ENCODE peak calls at places on chromosome 5, in seven cellular contexts. E, K, B, N, I, A and R are unnamed samples.

GRCh38 chr5:139382781-139383180 is 316 bp downstream of the SLC23A1 start:
- ATAC-seq in K (no peak), A (no peak), B (no peak), N (no peak), E (peak), I (no peak), R (no peak)

GRCh38 chr5:146047396-146047795 is 58.0 kb downstream of the PLAC8L1 start:
- ATAC-seq in A (no peak), K (no peak), I (no peak), B (no peak), N (no peak), E (no peak), R (no peak)

GRCh38 chr5:92863666-92864065 is 717.4 kb downstream of the NR2F1-AS1 start:
- ATAC-seq in B (no peak), I (no peak), A (no peak), N (no peak), E (no peak), K (no peak), R (no peak)

GRCh38 chr5:136424835-136425694 is 59.7 kb upstream of the TRPC7 start:
- ATAC-seq in I (peak), E (peak), K (peak), B (peak), A (peak), N (peak), R (no peak)

GRCh38 chr5:94793113-94793815 is 174.8 kb downstream of the SLF1 start:
- ATAC-seq in I (peak), A (no peak), K (no peak), B (no peak), E (no peak), N (no peak), R (no peak)

GRCh38 chr5:126100767-126101166 is 322.4 kb upstream of the GRAMD2B start:
- ATAC-seq in K (no peak), I (no peak), B (peak), A (no peak), N (no peak), E (peak), R (no peak)

GRCh38 chr5:123119334-123119986 is 30.4 kb downstream of the PRDM6 start:
- ATAC-seq in A (no peak), N (peak), B (peak), K (peak), I (peak), E (peak), R (no peak)

GRCh38 chr5:132971483-132972435 is 8.3 kb upstream of the AFF4 start:
- ATAC-seq in I (no peak), N (peak), A (no peak), B (no peak), E (peak), K (peak), R (no peak)

GRCh38 chr5:41087461-41087860 is 16.3 kb upstream of the MROH2B start:
- ATAC-seq in B (no peak), A (no peak), I (no peak), N (no peak), K (no peak), E (no peak), R (no peak)

GRCh38 chr5:179267071-179267670 is 78.1 kb downstream of the ADAMTS2 start:
- ATAC-seq in A (no peak), K (no peak), B (peak), I (no peak), N (peak), E (no peak), R (no peak)
- TF ChIP-seq POLR2AphosphoS5 in A (no peak), K (no peak), B (no peak), I (no peak), N (no peak), E (no peak), R (no peak)

DNA sequence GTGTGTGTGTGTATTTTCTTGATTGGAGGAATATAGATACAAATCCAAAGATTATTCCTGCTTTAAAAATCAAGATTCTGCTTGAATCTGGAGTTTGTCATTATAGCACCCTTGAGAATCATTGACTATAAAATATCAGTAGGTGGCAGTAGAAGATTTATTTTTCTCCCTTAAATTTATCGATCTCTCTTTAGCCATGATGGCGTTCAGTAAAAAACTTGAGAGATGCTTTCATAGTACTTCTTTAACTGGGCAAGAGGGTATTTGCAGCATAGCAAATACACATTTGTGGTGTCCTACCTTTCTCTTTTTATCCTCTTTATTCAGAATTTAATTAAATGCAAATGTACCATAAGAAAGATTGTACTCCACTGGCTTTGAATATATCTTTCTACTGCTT is 307.7 kb downstream of the ADGRV1 start:
- ATAC-seq in K (peak), N (peak), E (peak), A (peak), I (peak), B (peak), R (no peak)
- H3K4me3 ChIP-seq in K (no peak), N (no peak), E (peak), A (no peak), I (no peak), B (no peak), R (no peak)

GRCh38 chr5:15007549-15008142 is 136.1 kb upstream of the ANKH start:
- ATAC-seq in E (no peak), I (no peak), N (no peak), B (no peak), A (peak), K (no peak), R (no peak)

GRCh38 chr5:15010936-15011335 is 139.4 kb upstream of the ANKH start:
- ATAC-seq in E (no peak), B (no peak), K (no peak), N (no peak), A (no peak), I (no peak), R (no peak)

GRCh38 chr5:15009420-15009819 is 137.8 kb upstream of the ANKH start:
- ATAC-seq in K (peak), I (no peak), A (no peak), N (peak), B (no peak), E (peak), R (no peak)

GRCh38 chr5:15008911-15009310 is 137.3 kb upstream of the ANKH start:
- ATAC-seq in A (no peak), I (no peak), K (no peak), N (no peak), B (no peak), E (peak), R (no peak)

GRCh38 chr5:15008476-15008875 is 136.9 kb upstream of the ANKH start:
- ATAC-seq in I (no peak), A (peak), E (peak), K (peak), N (peak), B (peak), R (peak)
- TF ChIP-seq CTCF in I (no peak), A (no peak), E (peak), K (no peak), N (no peak), B (no peak), R (no peak)

GRCh38 chr5:37121465-37121864 is 127.7 kb downstream of the CPLANE1 start:
- ATAC-seq in E (no peak), N (no peak), K (peak), I (peak), A (no peak), B (no peak), R (no peak)
- TF ChIP-seq POLR2AphosphoS5 in E (no peak), N (no peak), K (no peak), I (no peak), A (no peak), B (no peak), R (no peak)

DNA sequence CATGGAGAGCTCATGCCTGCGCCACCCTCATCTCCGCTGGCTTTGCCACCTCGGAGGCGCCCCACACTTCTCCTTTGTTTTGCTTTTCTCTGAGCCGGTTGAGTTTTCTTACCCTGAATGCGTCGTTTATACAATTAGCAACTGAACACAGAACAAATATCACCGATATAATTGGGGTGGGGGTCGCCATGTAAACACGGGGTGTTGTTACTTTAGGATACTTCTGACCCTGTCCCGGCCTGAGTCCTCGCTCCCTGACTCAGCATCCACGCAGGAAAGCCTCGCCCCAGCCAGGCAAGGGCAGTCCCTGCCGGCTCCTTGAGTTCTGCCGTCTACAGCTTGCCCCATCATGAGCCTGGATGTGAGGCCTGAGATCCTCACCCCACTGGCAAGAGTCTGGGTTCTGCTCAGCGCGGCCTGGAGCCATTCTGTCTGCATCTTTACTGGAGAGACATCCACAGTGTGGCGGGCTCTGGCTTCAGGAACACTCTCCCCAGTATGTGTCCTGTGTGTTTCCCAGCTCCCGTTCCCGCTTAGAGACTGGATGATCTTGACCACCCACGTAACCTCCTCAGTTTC is 5.5 kb downstream of the NKX2-5 start:
- ATAC-seq in K (no peak), B (peak), N (no peak), I (no peak), A (peak), E (peak), R (no peak)
- H3K4me3 ChIP-seq in K (no peak), B (peak), N (no peak), I (no peak), A (no peak), E (no peak), R (peak)

GRCh38 chr5:171152382-171152781 is 156.7 kb upstream of the TLX3 start:
- ATAC-seq in I (no peak), A (no peak), K (peak), N (peak), B (no peak), E (peak), R (no peak)
- TF ChIP-seq CTCF in I (no peak), A (no peak), K (no peak), N (peak), B (no peak), E (peak), R (no peak)

GRCh38 chr5:124935060-124935459 is 188.6 kb upstream of the ZNF608 start:
- ATAC-seq in E (no peak), K (no peak), A (no peak), B (no peak), N (no peak), I (peak), R (no peak)

GRCh38 chr5:124936626-124936933 is 190.1 kb upstream of the ZNF608 start:
- ATAC-seq in I (peak), A (no peak), N (no peak), E (no peak), B (no peak), K (no peak), R (no peak)

GRCh38 chr5:124927735-124928134 is 181.3 kb upstream of the ZNF608 start:
- ATAC-seq in E (no peak), A (no peak), I (no peak), K (no peak), N (no peak), B (no peak), R (no peak)

GRCh38 chr5:124929000-124929399 is 182.6 kb upstream of the ZNF608 start:
- ATAC-seq in I (no peak), A (no peak), N (no peak), B (no peak), K (no peak), E (no peak), R (no peak)

DNA sequence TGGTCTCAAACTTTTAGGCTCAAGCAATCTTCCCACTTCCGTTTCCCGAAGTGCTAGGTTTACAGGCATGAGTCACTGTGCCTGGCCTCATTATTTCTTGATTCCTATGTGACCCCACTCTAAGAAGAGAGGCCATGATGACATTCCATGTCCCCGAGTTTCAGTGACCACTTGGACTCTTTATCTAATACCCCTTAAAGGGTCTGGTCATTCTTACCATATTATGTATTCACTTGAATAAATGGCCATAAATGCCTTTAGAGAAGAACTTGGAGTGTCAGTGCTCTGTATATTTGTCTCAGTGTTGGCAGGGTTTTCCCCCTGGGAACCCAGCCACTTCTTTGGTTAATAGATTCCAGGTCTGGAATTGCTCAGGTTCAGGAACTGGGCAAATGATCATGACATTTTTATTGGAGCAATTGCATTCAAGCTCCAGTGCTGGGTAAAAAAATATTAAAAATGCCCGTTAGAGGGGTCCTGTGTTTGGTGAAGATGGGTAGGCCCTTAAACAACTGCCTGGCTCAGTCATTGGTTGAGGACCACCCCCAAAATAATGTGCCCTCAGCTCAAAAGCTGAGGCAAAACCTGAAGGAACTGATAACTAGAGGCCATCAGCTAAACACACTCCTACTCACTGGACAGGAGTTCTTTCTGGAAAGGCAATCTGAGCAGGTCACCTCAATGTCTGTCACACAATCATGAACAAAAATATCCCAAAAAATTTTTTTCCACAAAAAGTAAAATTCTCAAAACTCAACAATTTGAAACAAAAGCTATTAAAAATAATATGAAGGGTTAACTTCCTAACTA is 186.6 kb upstream of the ZNF608 start:
- ATAC-seq in I (no peak), E (no peak), A (no peak), B (no peak), K (no peak), N (no peak), R (peak)
- TF ChIP-seq POLR2AphosphoS5 in I (no peak), E (no peak), A (no peak), B (no peak), K (no peak), N (no peak), R (peak)

DNA sequence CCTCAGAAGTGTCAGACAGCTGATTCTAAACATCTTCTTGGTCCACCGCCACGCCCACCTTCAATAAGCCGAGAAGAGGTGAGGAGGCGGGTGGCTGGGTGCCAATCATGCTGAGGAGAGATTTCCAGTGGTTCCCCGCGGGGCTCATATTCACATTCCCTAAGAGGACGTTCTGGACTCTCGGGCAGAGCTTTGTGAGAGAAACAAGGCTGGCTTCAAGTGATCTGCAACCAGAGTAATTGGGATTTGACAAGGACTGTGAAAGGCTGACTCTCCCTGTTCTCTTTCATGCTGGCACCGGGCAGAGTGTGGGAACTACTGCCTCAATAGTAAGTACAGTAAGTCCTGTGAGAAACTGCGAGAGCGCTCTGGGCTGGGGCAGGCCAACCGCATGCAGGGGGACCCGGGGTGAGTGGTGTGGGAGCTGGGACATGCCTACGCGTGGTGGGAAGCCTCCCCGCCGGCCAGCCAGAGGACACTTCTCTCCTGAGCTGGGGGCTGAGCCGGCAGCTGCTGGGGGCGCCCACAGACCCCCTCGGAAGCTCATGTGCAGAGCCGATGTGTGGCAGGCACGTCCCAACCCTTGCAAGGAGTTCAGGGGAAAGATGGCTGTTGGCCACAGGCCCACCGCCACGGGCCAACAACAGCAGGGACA is 110.9 kb downstream of the LIFR start:
- ATAC-seq in I (no peak), B (no peak), A (peak), N (peak), K (peak), E (no peak), R (peak)
- H3K4me3 ChIP-seq in I (no peak), B (no peak), A (no peak), N (peak), K (no peak), E (no peak), R (peak)

DNA sequence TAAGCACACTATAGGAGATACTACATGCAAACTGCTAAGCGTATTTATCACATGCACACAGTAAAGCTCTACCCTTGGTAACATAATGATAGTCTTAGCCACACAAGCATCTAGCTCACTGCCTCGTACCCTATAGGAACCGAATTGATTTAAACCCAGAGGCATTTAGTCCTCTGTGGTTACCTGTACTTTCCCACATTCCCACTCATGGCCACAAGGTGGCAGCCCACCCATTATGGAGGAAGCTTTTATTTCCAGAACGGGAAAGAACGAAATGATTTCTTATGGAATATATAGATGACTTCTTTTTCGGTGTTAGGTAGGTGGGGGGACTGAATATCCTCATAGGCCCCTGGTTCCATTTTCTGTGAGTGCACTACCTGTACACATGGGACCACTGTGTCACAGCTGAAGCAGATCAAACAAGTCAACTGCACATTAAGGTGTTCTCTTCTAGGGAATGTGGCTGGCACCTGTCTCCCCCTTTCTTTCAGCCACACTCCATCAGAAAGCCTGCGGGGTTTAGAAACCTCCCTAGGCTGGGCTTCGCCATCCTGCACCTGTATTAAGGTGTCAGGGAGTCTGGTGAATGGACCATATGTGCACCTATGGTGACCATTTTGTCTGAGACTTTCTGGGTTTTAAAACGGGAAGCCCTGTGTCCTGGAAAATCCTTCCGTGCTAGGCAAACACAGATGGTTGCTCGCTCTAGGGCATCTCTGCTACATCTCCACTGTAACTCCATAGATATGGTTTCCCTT is 313.2 kb downstream of the SLIT3 start:
- ATAC-seq in B (peak), K (peak), N (peak), I (peak), A (peak), E (peak), R (no peak)
- TF ChIP-seq CTCF in B (peak), K (peak), N (peak), I (peak), A (peak), E (peak), R (peak)